ENCODE peak calls at places on chromosomes 2 and 18, in ten cellular contexts. I is GDM1; V is mesendoderm; W is CD4-positive, alpha-beta T cell; N is cardiac fibroblast; O is GM10248; L is hepatocyte; K is body of pancreas; C is CD8-positive, alpha-beta T cell; H is NCI-H146. M is an unnamed sample.

GRCh38 chr2:159856760-159857159 is 58.8 kb upstream of the CD302 start:
- DNase-seq in I (no peak), V (peak), W (no peak), N (no peak), O (no peak), L (no peak), K (no peak), C (no peak), H (no peak), M (no peak)

GRCh38 chr2:98870516-98871158 is 65.4 kb downstream of the CRACDL start:
- DNase-seq in I (no peak), V (peak), W (no peak), N (no peak), O (no peak), L (no peak), K (peak), C (no peak), H (peak), M (peak)

GRCh38 chr2:230939066-230939591 is 14.1 kb upstream of the GPR55 start:
- DNase-seq in I (no peak), V (no peak), W (no peak), N (no peak), O (no peak), L (no peak), K (no peak), C (no peak), H (no peak), M (no peak)

GRCh38 chr2:8647462-8647857 is 34.4 kb upstream of the ID2 start:
- DNase-seq in I (no peak), V (no peak), W (no peak), N (no peak), O (no peak), L (no peak), K (no peak), C (no peak), H (no peak), M (no peak)

GRCh38 chr18:58392336-58393000 is 236.4 kb downstream of the ALPK2 start:
- DNase-seq in I (no peak), V (peak), W (no peak), N (peak), O (no peak), L (peak), K (no peak), C (no peak), H (no peak), M (peak)

GRCh38 chr18:58529714-58530354 is 99.1 kb downstream of the ALPK2 start:
- DNase-seq in I (no peak), V (peak), W (peak), N (peak), O (peak), L (peak), K (peak), C (peak), H (peak), M (peak)

GRCh38 chr2:160418398-160418765 is 75.2 kb downstream of the RBMS1 start:
- DNase-seq in I (no peak), V (no peak), W (no peak), N (no peak), O (no peak), L (no peak), K (no peak), C (no peak), H (no peak), M (no peak)

GRCh38 chr2:70616168-70616694 is 62.6 kb upstream of the TGFA start:
- DNase-seq in I (no peak), V (no peak), W (no peak), N (no peak), O (no peak), L (peak), K (peak), C (no peak), H (no peak), M (peak)